ENCODE peak calls at places on chromosomes 5 and 9, in ten cellular contexts. A is ascending aorta, S is transverse colon, C is stomach, N is Panc1, E is ovary, Z is IMR-90, O is OCI-LY7, W is mammary epithelial cell, H is sigmoid colon. M is an unnamed sample. For H3K4me1, the result is how much of the 10 kb centered on the place peaks cover.

GRCh38 chr5:40812125-40812524 is 14.0 kb upstream of the PRKAA1 start:
- DNase-seq in A (no peak), S (no peak), C (no peak), N (no peak), E (no peak), Z (no peak), O (no peak), W (no peak), H (no peak), M (no peak)

GRCh38 chr5:36206913-36207312 is 34.8 kb downstream of the NADK2 start:
- DNase-seq in A (no peak), S (no peak), C (no peak), N (no peak), E (no peak), Z (no peak), O (no peak), W (no peak), H (no peak), M (no peak)

GRCh38 chr5:36457511-36458260 is 148.7 kb upstream of the SLC1A3 start:
- DNase-seq in A (no peak), S (no peak), C (no peak), N (no peak), E (no peak), Z (no peak), O (no peak), W (no peak), H (no peak), M (no peak)

GRCh38 chr5:112146323-112146848 is 272.7 kb downstream of the EPB41L4A start:
- DNase-seq in A (peak), S (no peak), C (no peak), N (no peak), E (no peak), Z (peak), O (no peak), W (peak), H (peak), M (no peak)

GRCh38 chr5:142475102-142475501 is 150.3 kb upstream of the SPRY4 start:
- DNase-seq in A (no peak), S (no peak), C (no peak), N (no peak), E (no peak), Z (no peak), O (no peak), W (no peak), H (no peak), M (peak)

GRCh38 chr5:83082750-83083149 is 5.4 kb downstream of the XRCC4 start:
- DNase-seq in A (no peak), S (no peak), C (no peak), N (no peak), E (no peak), Z (no peak), O (no peak), W (no peak), H (no peak), M (no peak)

GRCh38 chr9:134707031-134707680 is 65.6 kb downstream of the COL5A1 start:
- DNase-seq in A (peak), S (peak), C (peak), N (no peak), E (peak), Z (peak), O (no peak), W (no peak), H (peak), M (no peak)

GRCh38 chr9:107707419-107707837 is 217.9 kb upstream of the KLF4 start:
- DNase-seq in A (no peak), S (no peak), C (no peak), N (no peak), E (no peak), Z (peak), O (no peak), W (peak), H (no peak), M (no peak)

GRCh38 chr9:114271556-114272510 is 51.1 kb upstream of the ORM1 start:
- DNase-seq in A (no peak), S (peak), C (no peak), N (no peak), E (peak), Z (peak), O (peak), W (no peak), H (peak), M (peak)

GRCh38 chr5:55919625-55920024 is 68.5 kb downstream of the IL31RA start:
- DNase-seq in A (no peak), S (no peak), C (no peak), N (no peak), E (no peak), Z (no peak), O (no peak), W (no peak), H (no peak), M (no peak)

GRCh38 chr9:27362447-27363210 is 65.7 kb upstream of the EQTN start:
- DNase-seq in A (no peak), S (no peak), C (no peak), N (no peak), E (no peak), Z (no peak), O (no peak), W (peak), H (no peak), M (no peak)

GRCh38 chr9:137213160-137214060 is 7.9 kb downstream of the NDOR1 start:
- DNase-seq in A (no peak), S (no peak), C (no peak), N (no peak), E (no peak), Z (no peak), O (no peak), W (no peak), H (no peak), M (no peak)
- H3K4me3 ChIP-seq in A (no peak), S (no peak), C (no peak), N (no peak), E (no peak), Z (no peak), O (no peak), W (no peak), H (no peak), M (no peak)

GRCh38 chr9:86946712-86947145 is 577 bp downstream of the GAS1 start:
- DNase-seq in A (peak), S (peak), C (peak), N (no peak), E (no peak), Z (no peak), O (no peak), W (no peak), H (peak), M (peak)

GRCh38 chr9:86947146-86948081 is at the start of gene GAS1:
- DNase-seq in A (peak), S (peak), C (peak), N (no peak), E (peak), Z (peak), O (peak), W (peak), H (peak), M (peak)

GRCh38 chr9:86944974-86945867 is 2.1 kb downstream of the GAS1 start:
- DNase-seq in A (no peak), S (no peak), C (no peak), N (no peak), E (no peak), Z (peak), O (no peak), W (peak), H (peak), M (peak)

GRCh38 chr9:86943871-86944240 is 3.5 kb downstream of the GAS1 start:
- DNase-seq in A (no peak), S (no peak), C (no peak), N (no peak), E (no peak), Z (no peak), O (no peak), W (no peak), H (no peak), M (no peak)

GRCh38 chr9:86945868-86946711 is 1.2 kb downstream of the GAS1 start:
- DNase-seq in A (peak), S (peak), C (peak), N (no peak), E (peak), Z (peak), O (peak), W (peak), H (peak), M (peak)
- TF ChIP-seq CTCF in A (no peak), S (no peak), C (no peak), N (no peak), E (no peak), Z (peak), O (no peak), W (peak), H (no peak), M (peak)

GRCh38 chr9:92752812-92753404 is 11.7 kb downstream of the BICD2 start:
- DNase-seq in A (no peak), S (no peak), C (no peak), N (no peak), E (no peak), Z (no peak), O (no peak), W (no peak), H (no peak), M (peak)
- H3K4me1 ChIP-seq in A (under half), S (under half), C (under half), N (under half), E (under half), Z (under half), O (under half), W (under half), H (under half), M (under half)

DNA sequence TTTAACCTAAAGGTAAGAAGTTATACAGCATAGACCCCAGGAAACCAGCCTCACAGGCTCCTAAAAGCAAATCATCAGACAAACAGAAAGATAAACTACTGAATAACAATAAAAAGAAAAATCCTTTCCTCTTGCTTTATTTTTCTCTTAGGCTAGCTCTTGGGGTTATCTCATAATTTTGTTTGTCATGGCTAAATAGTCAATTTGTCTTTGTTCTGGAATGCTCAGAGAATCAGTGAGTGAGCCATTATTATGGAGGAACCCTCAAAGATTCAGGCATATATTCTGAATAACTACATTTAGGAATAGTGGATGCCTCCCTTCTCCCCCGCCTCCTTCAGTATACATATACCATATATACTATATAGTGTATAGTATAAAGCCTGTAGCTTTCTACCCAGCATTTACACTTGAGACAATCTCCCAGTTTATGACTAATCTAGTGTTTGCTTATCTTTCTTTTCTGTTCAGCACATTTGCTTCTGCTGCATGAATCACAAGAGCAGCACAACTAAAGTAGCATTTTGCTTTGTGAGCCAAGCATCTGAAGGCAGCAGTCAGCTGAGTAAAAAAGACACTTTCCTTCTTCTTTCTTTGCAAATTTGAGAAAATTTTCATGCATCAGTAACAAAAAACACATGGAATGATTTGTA is 45.1 kb upstream of the PPP3R2 start:
- DNase-seq in A (no peak), S (no peak), C (no peak), N (no peak), E (no peak), Z (peak), O (no peak), W (no peak), H (no peak), M (no peak)
- H3K4me3 ChIP-seq in A (no peak), S (no peak), C (no peak), N (no peak), E (no peak), Z (no peak), O (no peak), W (no peak), H (no peak), M (no peak)

DNA sequence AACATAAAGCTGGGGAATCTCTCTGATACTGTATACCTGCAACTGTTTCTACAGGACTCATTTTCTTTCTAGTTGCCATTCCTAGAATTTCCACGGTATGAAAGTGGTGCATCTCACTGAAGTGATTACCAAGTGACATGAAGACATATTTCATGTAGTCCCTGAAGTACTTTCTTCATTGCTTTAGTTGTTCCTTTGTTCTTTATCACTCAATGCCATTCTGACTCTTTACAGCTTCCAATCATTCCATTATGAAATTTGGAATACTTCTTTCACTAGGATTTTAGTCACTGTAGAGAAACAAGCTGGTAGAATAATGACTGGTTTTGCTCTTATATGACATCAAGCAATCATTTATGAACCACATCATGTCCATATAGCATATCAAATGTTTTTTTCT is 645.1 kb downstream of the CDH18 start:
- DNase-seq in A (no peak), S (no peak), C (no peak), N (no peak), E (no peak), Z (no peak), O (no peak), W (no peak), H (no peak), M (no peak)
- TF ChIP-seq CTCF in A (no peak), S (no peak), C (no peak), N (no peak), E (no peak), Z (no peak), O (no peak), W (no peak), H (no peak), M (no peak)

DNA sequence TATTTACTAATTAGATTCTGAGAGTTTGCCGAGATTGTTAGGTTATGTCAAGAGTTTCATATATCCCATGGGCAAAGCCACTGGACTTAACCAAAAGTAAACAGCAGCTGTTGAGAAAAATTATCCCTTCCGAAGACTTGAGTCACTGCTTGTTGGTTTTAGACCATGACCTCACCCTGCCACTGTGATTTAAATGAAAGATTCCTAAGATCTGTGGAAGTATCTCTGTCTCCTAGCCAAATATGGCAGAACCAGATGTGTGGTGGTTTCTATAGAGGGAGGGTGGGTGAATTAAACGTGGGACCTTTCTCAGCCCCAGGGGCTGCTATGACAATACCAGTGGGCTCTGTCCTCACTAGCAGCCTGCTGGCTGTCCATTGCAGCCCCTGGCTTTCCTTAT is 19.3 kb downstream of the DMRT3 start:
- DNase-seq in A (no peak), S (no peak), C (no peak), N (no peak), E (no peak), Z (peak), O (no peak), W (peak), H (no peak), M (no peak)
- H3K4me1 ChIP-seq in A (under half), S (under half), C (under half), N (under half), E (under half), Z (under half), O (under half), W (under half), H (under half), M (under half)

GRCh38 chr5:174735498-174736350 is 11.3 kb downstream of the MSX2 start:
- DNase-seq in A (no peak), S (no peak), C (no peak), N (no peak), E (no peak), Z (no peak), O (no peak), W (no peak), H (no peak), M (peak)
- H3K4me3 ChIP-seq in A (no peak), S (no peak), C (no peak), N (peak), E (no peak), Z (peak), O (no peak), W (peak), H (no peak), M (peak)

GRCh38 chr5:661891-662750 is 31.0 kb downstream of the TPPP start:
- DNase-seq in A (no peak), S (no peak), C (no peak), N (no peak), E (no peak), Z (no peak), O (no peak), W (no peak), H (no peak), M (no peak)

GRCh38 chr5:658103-658502 is 35.0 kb downstream of the TPPP start:
- DNase-seq in A (no peak), S (no peak), C (no peak), N (no peak), E (no peak), Z (no peak), O (no peak), W (no peak), H (peak), M (no peak)

GRCh38 chr5:660491-661030 is 32.6 kb downstream of the TPPP start:
- DNase-seq in A (no peak), S (no peak), C (no peak), N (no peak), E (no peak), Z (no peak), O (no peak), W (no peak), H (no peak), M (no peak)

GRCh38 chr5:657570-657969 is 35.6 kb downstream of the TPPP start:
- DNase-seq in A (no peak), S (no peak), C (no peak), N (peak), E (no peak), Z (peak), O (no peak), W (no peak), H (peak), M (no peak)

DNA sequence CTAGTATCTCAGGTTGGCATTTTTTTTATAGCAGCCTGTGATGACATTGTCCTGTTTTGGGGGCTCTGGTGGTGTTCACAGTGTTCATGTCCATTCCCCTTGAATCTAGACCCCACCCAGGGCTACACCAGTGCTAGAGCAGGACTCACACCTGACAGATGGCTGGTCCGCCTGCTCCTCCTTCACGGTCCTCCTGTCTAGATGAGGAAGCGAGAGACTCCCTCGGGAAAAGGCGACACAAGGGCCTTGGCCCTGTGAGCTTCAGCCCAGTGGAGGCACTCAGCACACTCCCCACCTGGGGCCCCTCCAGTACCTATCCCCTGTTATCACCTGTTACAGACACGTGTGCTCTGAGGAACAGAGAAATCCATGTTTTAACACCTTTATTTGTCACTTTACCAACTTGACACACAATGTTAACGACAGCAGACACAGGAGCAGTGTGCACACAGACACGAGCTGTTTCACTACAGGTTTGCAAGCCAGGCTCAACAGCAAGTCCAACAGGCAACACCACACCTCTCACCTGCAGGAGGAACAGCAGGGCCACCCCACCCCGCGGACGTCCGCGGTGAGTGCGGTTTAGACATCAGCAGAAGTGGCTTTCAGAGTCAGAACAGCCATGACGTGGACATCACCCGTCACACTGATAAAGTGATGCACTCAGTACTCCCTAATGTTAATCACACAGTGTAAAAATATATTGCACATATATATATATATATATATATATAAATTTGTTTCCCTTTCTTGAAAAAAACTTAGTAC is 33.5 kb downstream of the TPPP start:
- DNase-seq in A (no peak), S (no peak), C (no peak), N (no peak), E (no peak), Z (no peak), O (no peak), W (no peak), H (peak), M (no peak)
- TF ChIP-seq CTCF in A (no peak), S (no peak), C (no peak), N (no peak), E (no peak), Z (no peak), O (no peak), W (no peak), H (no peak), M (no peak)

M was measured in endodermal cell.